ENCODE peak calls at places on chromosome 17, in five cellular contexts. L is brain microvascular endothelial cell, Z is caudate nucleus, J is AG09309, N is posterior cingulate gyrus. D is an unnamed sample.

GRCh38 chr17:59424331-59424730 is 92.9 kb downstream of the YPEL2 start:
- DNase-seq in L (no peak), Z (no peak), J (no peak), N (no peak), D (no peak)

GRCh38 chr17:48540213-48540612 is 4.7 kb downstream of the HOXB2 start:
- DNase-seq in L (no peak), Z (no peak), J (no peak), N (no peak), D (no peak)

GRCh38 chr17:4721203-4722135 is 9.8 kb upstream of the MED11 start:
- DNase-seq in L (peak; percentile 45), Z (no peak), J (no peak), N (no peak), D (no peak)

GRCh38 chr17:76612465-76612864 is 26.8 kb upstream of the ST6GALNAC2 start:
- DNase-seq in L (no peak), Z (no peak), J (no peak), N (no peak), D (no peak)

GRCh38 chr17:44977740-44978584 is 9.9 kb upstream of the C1QL1 start:
- DNase-seq in L (no peak), Z (no peak), J (no peak), N (no peak), D (no peak)

GRCh38 chr17:83160443-83161297 is 81.3 kb downstream of the METRNL start:
- DNase-seq in L (no peak), Z (no peak), J (no peak), N (peak; percentile 63), D (no peak)

GRCh38 chr17:9256361-9256943 is 235.1 kb downstream of the NTN1 start:
- DNase-seq in L (no peak), Z (no peak), J (no peak), N (peak; percentile 49), D (no peak)

GRCh38 chr17:34623856-34624766 is 44.7 kb downstream of the TMEM132E start:
- DNase-seq in L (no peak), Z (no peak), J (no peak), N (peak; percentile 44), D (no peak)

GRCh38 chr17:17723354-17724261 is 42.4 kb downstream of the RAI1 start:
- DNase-seq in L (peak; percentile 74), Z (no peak), J (peak; percentile 40), N (no peak), D (peak; percentile 33)

GRCh38 chr17:80847506-80848230 is 144.0 kb upstream of the CHMP6 start:
- DNase-seq in L (no peak), Z (no peak), J (no peak), N (peak; percentile 72), D (no peak)

D was measured in anterior cingulate cortex.